ENCODE peak calls at places on chromosome 14, in six cellular contexts. G, V, R, B, L and M are unnamed samples. For H4K20me1, the result is how much of the 10 kb centered on the place peaks cover.

GRCh38 chr14:59363545-59364226 is 101.5 kb downstream of the GPR135 start:
- DNase-seq in L (peak), G (no peak), R (no peak), V (no peak), B (peak), M (no peak)

GRCh38 chr14:89027097-89027740 is 202.8 kb downstream of the TTC8 start:
- DNase-seq in R (peak), L (peak), B (peak), V (peak), G (peak), M (no peak)

GRCh38 chr14:94355191-94355794 is 32.2 kb upstream of the SERPINA6 start:
- DNase-seq in G (peak), R (peak), V (no peak), L (peak), B (no peak), M (no peak)

GRCh38 chr14:104655128-104655848 is 34.1 kb upstream of the INF2 start:
- DNase-seq in R (no peak), L (no peak), V (no peak), G (no peak), B (no peak), M (no peak)

GRCh38 chr14:54348001-54348611 is 48.7 kb upstream of the CDKN3 start:
- DNase-seq in G (peak), R (no peak), L (no peak), B (peak), V (peak), M (no peak)

GRCh38 chr14:99562848-99563748 is 40.9 kb downstream of the CCDC85C start:
- DNase-seq in G (peak), L (peak), B (peak), R (peak), V (no peak), M (no peak)

GRCh38 chr14:22472935-22473854 is 115.8 kb downstream of the DAD1 start:
- DNase-seq in L (no peak), V (peak), R (peak), G (peak), B (peak), M (peak)

GRCh38 chr14:95464103-95464502 is 52.3 kb downstream of the SYNE3 start:
- DNase-seq in V (no peak), G (no peak), L (no peak), R (no peak), B (no peak), M (no peak)

GRCh38 chr14:95309261-95310051 is 10.3 kb downstream of the CLMN start:
- DNase-seq in V (no peak), B (no peak), L (no peak), R (no peak), G (no peak), M (no peak)

GRCh38 chr14:37062191-37062803 is 110.1 kb downstream of the SLC25A21 start:
- DNase-seq in B (no peak), R (no peak), L (no peak), G (no peak), V (no peak), M (no peak)

GRCh38 chr14:33570717-33571058 is 380.2 kb downstream of the EGLN3 start:
- DNase-seq in R (no peak), B (peak), V (no peak), L (no peak), G (no peak), M (no peak)

GRCh38 chr14:94465042-94465441 is 11.0 kb downstream of the SERPINA9 start:
- DNase-seq in R (peak), G (no peak), B (no peak), L (no peak), V (no peak), M (no peak)

GRCh38 chr14:71499018-71499417 is 433.2 kb upstream of the RGS6 start:
- DNase-seq in R (no peak), L (no peak), B (no peak), G (no peak), V (no peak), M (no peak)

GRCh38 chr14:71050227-71050823 is 143.1 kb downstream of the PCNX1 start:
- DNase-seq in B (peak), V (peak), G (peak), R (no peak), L (peak), M (no peak)

GRCh38 chr14:72024043-72024407 is 91.8 kb downstream of the RGS6 start:
- DNase-seq in V (peak), B (peak), L (peak), G (peak), R (peak), M (peak)

GRCh38 chr14:58805057-58805456 is 167.3 kb downstream of the DACT1 start:
- DNase-seq in B (peak), L (peak), R (no peak), V (no peak), G (no peak), M (no peak)

GRCh38 chr14:67541448-67542387 is 8.6 kb downstream of the PLEKHH1 start:
- DNase-seq in V (no peak), R (peak), L (no peak), B (no peak), G (peak), M (no peak)

GRCh38 chr14:89440997-89441909 is 24.2 kb upstream of the FOXN3 start:
- DNase-seq in L (no peak), B (no peak), V (no peak), G (peak), R (peak), M (no peak)

GRCh38 chr14:43476822-43477221 is 1030.3 kb downstream of the FSCB start:
- DNase-seq in G (no peak), L (no peak), R (no peak), V (no peak), B (no peak), M (no peak)

GRCh38 chr14:74947353-74948227 is 7.8 kb downstream of the PGF start:
- DNase-seq in R (no peak), G (no peak), L (no peak), V (no peak), B (no peak), M (no peak)

GRCh38 chr14:53458368-53458814 is 305.3 kb upstream of the DDHD1 start:
- DNase-seq in V (no peak), B (peak), L (peak), G (peak), R (no peak), M (no peak)

GRCh38 chr14:38286481-38286880 is 30.6 kb upstream of the CLEC14A start:
- DNase-seq in B (peak), R (no peak), G (no peak), V (no peak), L (no peak), M (no peak)

GRCh38 chr14:104659146-104659545 is 30.3 kb upstream of the INF2 start:
- DNase-seq in V (peak), L (no peak), R (no peak), G (no peak), B (no peak), M (no peak)

GRCh38 chr14:83463500-83464098 is 1929.9 kb upstream of the SEL1L start:
- DNase-seq in V (peak), L (peak), R (peak), G (peak), B (peak), M (peak)

GRCh38 chr14:76320486-76320885 is 55.5 kb upstream of the ESRRB start:
- DNase-seq in R (no peak), B (no peak), L (no peak), V (no peak), G (no peak), M (peak)

GRCh38 chr14:67441672-67442071 is 29.7 kb upstream of the PLEK2 start:
- DNase-seq in G (no peak), V (no peak), R (no peak), B (no peak), L (no peak), M (no peak)

DNA sequence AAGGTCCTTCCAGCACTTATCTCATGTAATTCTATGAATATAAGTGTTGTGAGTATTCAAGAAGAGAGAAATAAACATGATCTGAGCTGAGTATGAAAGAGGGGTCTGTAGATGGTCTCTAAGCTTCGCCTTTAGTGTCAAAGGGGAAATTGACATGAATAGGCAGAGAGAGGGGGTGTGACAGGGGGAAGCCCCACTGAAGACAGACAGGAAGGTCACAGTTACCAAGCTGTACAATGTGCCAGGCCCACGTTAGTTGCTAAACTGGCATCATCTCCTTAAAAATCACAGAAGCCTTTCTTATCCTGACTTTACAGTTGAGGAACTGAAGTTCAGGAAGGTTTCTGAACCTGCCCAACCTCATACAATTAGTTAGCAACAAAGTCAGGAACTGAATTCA is 7.6 kb downstream of the ARHGEF40 start:
- DNase-seq in V (no peak), B (no peak), G (no peak), L (no peak), R (no peak), M (no peak)
- H4K20me1 ChIP-seq in V (under half), B (under half), G (under half), L (under half), R (under half), M (under half)

GRCh38 chr14:91339606-91340369 is 77.8 kb downstream of the CCDC88C start:
- DNase-seq in V (no peak), G (no peak), R (no peak), L (no peak), B (no peak), M (no peak)
- H4K20me1 ChIP-seq in V (under half), G (under half), R (under half), L (under half), B (under half), M (under half)

GRCh38 chr14:73757876-73758391 is 43.8 kb upstream of the PNMA1 start:
- DNase-seq in B (peak), V (no peak), G (no peak), L (no peak), R (no peak), M (no peak)

GRCh38 chr14:73757381-73757780 is 43.2 kb upstream of the PNMA1 start:
- DNase-seq in B (no peak), L (no peak), V (no peak), R (no peak), G (no peak), M (no peak)

GRCh38 chr14:73759183-73759713 is 45.1 kb upstream of the PNMA1 start:
- DNase-seq in B (peak), R (no peak), L (peak), V (peak), G (peak), M (peak)

GRCh38 chr14:73759714-73760597 is 45.8 kb upstream of the PNMA1 start:
- DNase-seq in V (peak), G (peak), L (peak), B (peak), R (peak), M (peak)

DNA sequence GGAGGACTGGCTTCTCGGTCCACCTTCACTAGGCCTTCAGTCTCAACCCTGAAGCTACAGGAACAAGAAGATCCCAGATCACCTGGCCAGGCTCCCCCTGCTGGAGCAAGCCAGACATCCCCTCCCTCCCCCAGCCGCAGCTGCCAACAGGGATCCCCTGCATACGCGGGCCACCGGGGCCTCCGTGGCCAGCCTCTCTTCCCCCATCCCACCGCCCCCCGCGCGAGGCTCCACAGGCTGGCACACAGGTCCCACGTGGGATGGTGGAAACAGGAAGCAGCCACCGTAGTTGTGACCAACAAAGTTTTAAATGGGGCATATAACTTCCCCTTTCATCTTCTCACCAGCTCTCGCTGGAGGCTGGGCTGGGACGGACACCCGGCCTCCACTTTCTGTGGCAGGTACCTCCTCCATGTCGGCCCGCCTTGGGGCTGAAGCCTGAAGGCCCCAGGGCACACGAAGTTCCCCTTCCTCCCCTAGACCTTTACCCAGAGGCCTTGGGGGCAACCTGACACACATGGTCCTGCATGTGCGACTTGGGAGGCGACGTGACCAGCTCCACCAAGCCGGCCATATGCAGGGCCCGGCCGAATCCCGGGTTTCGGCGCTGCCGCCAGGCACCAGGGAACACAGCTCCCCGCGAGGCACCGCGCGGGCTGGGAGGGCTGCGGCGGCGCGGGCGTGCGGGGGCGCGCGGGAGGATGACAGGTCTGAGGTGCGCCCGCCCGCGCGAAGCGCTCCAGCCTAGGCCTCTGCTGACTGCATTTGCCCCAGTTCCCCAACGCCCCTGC is 44.4 kb upstream of the PNMA1 start:
- DNase-seq in L (peak), B (peak), R (peak), V (peak), G (peak), M (peak)
- H4K20me1 ChIP-seq in L (under half), B (under half), R (under half), V (under half), G (under half), M (half or more)

DNA sequence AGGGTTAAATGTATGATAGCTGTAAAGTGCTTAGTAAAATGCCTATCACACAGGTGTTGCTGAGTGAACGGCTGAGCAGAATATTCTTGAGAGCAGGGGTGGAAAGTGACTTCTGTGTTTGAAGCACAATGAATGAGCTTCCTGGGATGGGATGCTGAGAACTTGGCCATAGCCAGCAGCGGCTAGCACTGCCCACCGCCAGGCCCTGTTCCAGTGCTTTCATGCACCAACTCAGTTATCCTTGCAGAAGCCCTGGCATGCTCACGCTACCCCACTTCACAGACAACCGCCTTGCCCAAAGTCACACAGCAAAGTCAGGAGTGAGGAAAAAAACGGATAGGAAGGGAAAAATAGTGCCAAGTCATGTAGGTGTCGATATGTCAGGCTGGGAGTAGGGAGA is 10.9 kb downstream of the DYNC1H1 start:
- DNase-seq in G (no peak), B (no peak), V (no peak), R (no peak), L (no peak), M (no peak)
- H4K20me1 ChIP-seq in G (under half), B (under half), V (under half), R (under half), L (under half), M (under half)

GRCh38 chr14:93319494-93319893 is 13.3 kb downstream of the BTBD7 start:
- DNase-seq in G (no peak), B (no peak), V (no peak), R (no peak), L (no peak), M (no peak)

GRCh38 chr14:93320489-93320888 is 12.3 kb downstream of the BTBD7 start:
- DNase-seq in L (peak), V (no peak), G (no peak), R (no peak), B (no peak), M (no peak)

GRCh38 chr14:93318927-93319326 is 13.9 kb downstream of the BTBD7 start:
- DNase-seq in B (peak), V (no peak), R (no peak), G (no peak), L (peak), M (no peak)

GRCh38 chr14:93317836-93318807 is 14.7 kb downstream of the BTBD7 start:
- DNase-seq in G (no peak), R (no peak), V (no peak), L (peak), B (peak), M (no peak)

DNA sequence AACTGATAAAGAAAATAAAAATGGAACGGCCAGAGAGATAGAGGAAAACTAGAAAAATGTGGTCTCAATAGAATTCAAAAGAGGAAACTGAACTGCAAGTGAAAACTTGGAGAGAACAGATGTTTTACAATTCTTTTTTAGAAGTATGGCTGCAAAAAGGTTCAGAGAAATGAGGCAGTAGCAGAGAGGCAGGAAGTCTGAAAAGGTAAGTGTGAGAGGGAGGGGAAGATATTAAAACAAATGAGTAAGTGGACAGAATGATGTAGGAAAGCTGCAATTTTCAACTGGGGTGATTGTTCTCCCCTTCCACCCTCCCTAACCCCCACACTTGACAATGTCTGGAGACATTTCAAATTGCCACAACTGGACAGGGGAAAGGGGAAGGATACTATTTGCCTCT is 12.9 kb downstream of the BTBD7 start:
- DNase-seq in G (no peak), V (no peak), B (no peak), L (no peak), R (no peak), M (no peak)
- H4K20me1 ChIP-seq in G (under half), V (under half), B (under half), L (under half), R (under half), M (under half)

DNA sequence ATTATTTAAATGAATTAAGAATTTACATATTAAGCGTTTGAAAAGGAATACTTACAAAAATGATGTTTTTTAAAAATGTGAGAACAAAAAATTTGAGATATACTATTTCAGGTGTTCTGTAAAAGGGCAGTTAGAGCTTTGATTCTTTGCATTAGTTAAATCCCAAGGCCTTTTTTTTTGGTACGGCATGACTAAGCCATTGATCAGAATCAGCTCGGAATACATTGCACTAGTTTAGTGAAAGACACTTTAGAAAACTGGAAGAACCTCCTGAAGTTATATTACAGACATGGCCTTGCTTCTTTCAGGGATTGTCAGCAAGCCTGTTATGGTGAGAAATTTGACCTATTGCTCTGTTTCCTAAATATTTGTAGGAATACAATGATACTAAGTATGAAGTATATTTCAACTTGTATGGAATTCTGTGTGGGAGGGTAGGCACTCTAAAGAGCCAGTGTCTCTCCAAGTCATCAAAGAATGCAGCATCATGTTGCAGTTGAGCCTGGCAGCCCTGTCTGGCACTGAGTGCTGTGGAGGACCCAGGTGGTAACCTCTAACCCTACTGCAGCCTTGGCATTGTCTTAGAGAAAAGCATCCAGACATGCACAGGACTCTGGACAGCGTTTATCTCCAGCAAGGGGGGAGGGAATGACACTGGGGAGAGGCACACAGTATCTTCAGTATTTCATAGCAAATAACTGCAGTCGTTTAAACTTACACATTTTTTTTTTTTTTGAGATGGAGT is 1.5 kb downstream of the KLC1 start:
- DNase-seq in R (no peak), L (peak), G (no peak), V (no peak), B (peak), M (no peak)
- H4K20me1 ChIP-seq in R (under half), L (under half), G (half or more), V (under half), B (under half), M (under half)

GRCh38 chr14:92748259-92749016 is at the start of gene LGMN:
- DNase-seq in L (peak), V (peak), G (peak), R (peak), B (peak), M (peak)

GRCh38 chr14:92755495-92755894 is 7.1 kb upstream of the LGMN start:
- DNase-seq in G (no peak), R (no peak), V (no peak), B (peak), L (no peak), M (no peak)

GRCh38 chr14:92754956-92755355 is 6.5 kb upstream of the LGMN start:
- DNase-seq in L (no peak), G (no peak), B (no peak), V (no peak), R (no peak), M (no peak)

GRCh38 chr14:92753250-92753649 is 4.8 kb upstream of the LGMN start:
- DNase-seq in V (no peak), R (no peak), G (no peak), L (no peak), B (no peak), M (no peak)

GRCh38 chr14:92751819-92752218 is 3.4 kb upstream of the LGMN start:
- DNase-seq in V (no peak), B (no peak), L (no peak), R (no peak), G (no peak), M (peak)
- H4K20me1 ChIP-seq in V (under half), B (under half), L (under half), R (under half), G (under half), M (under half)

GRCh38 chr14:68967459-68967940 is 11.6 kb downstream of the ACTN1 start:
- DNase-seq in R (no peak), G (no peak), L (no peak), B (no peak), V (no peak), M (no peak)
- H4K20me1 ChIP-seq in R (under half), G (half or more), L (under half), B (half or more), V (under half), M (half or more)